ENCODE peak calls at places on chromosomes 7 and 10, in eight cellular contexts. M is left ventricle myocardium inferior, L is upper lobe of left lung, G is A549, S is tibial nerve, Y is HCT116, T is PC-9, O is neural progenitor cell. E is an unnamed sample.

GRCh38 chr7:2864999-2865670 is 21.0 kb upstream of the GNA12 start:
- DNase-seq in Y (peak; percentile 48), O (peak; percentile 79), L (no peak), T (peak; percentile 65), M (peak; percentile 62), S (peak; percentile 60), G (peak; percentile 69), E (peak; percentile 61)

GRCh38 chr10:28633750-28634149 is 43.6 kb upstream of the BAMBI start:
- DNase-seq in M (no peak), Y (no peak), L (no peak), T (no peak), G (peak; percentile 36), O (no peak), S (no peak), E (no peak)

GRCh38 chr7:141541375-141541774 is 9.8 kb upstream of the AGK start:
- DNase-seq in G (no peak), M (no peak), O (no peak), L (no peak), Y (no peak), T (no peak), S (no peak), E (no peak)

GRCh38 chr10:3783721-3784432 is 1.1 kb downstream of the KLF6 start:
- DNase-seq in T (peak; percentile 95), Y (no peak), L (no peak), S (peak; percentile 61), G (peak; percentile 84), O (peak; percentile 83), M (peak; percentile 80), E (peak; percentile 55)

GRCh38 chr10:16520900-16521299 is 779 bp downstream of the C1QL3 start:
- DNase-seq in O (peak; percentile 67), L (peak; percentile 87), M (peak; percentile 18), T (no peak), G (no peak), Y (no peak), S (no peak), E (no peak)

GRCh38 chr10:61364619-61365018 is 88.6 kb downstream of the TMEM26 start:
- DNase-seq in Y (no peak), G (no peak), T (no peak), S (no peak), L (no peak), O (no peak), M (no peak), E (no peak)

GRCh38 chr7:81402227-81402626 is 367.6 kb downstream of the HGF start:
- DNase-seq in L (no peak), S (no peak), Y (no peak), M (no peak), O (no peak), T (no peak), G (no peak), E (no peak)

GRCh38 chr7:34296663-34297062 is 361.4 kb upstream of the NPSR1 start:
- DNase-seq in T (no peak), Y (no peak), M (no peak), G (no peak), S (no peak), L (no peak), O (no peak), E (no peak)

GRCh38 chr10:104314591-104315485 is 23.4 kb downstream of the ITPRIP start:
- DNase-seq in O (no peak), G (no peak), M (no peak), S (peak; percentile 12), L (peak; percentile 79), Y (no peak), T (no peak), E (no peak)

GRCh38 chr10:36494386-36494785 is 631.0 kb upstream of the ANKRD30A start:
- DNase-seq in Y (no peak), T (no peak), S (no peak), O (no peak), L (no peak), M (no peak), G (peak; percentile 51), E (no peak)

GRCh38 chr10:102410427-102411073 is 8.0 kb downstream of the PSD start:
- DNase-seq in G (no peak), O (peak; percentile 60), S (no peak), Y (no peak), T (no peak), L (peak; percentile 83), M (no peak), E (peak; percentile 45)

GRCh38 chr10:34869128-34869836 is 54.2 kb upstream of the PARD3 start:
- DNase-seq in Y (no peak), T (no peak), L (no peak), S (no peak), M (no peak), O (no peak), G (no peak), E (no peak)

GRCh38 chr7:17497549-17498193 is 199.2 kb downstream of the AHR start:
- DNase-seq in M (no peak), S (no peak), Y (no peak), G (no peak), O (no peak), T (no peak), L (no peak), E (no peak)

GRCh38 chr10:131739201-131739600 is 161.6 kb upstream of the PPP2R2D start:
- DNase-seq in O (no peak), Y (no peak), T (no peak), S (no peak), M (no peak), G (no peak), L (no peak), E (no peak)

GRCh38 chr10:51468424-51468823 is 231.0 kb downstream of the CSTF2T start:
- DNase-seq in S (no peak), L (no peak), M (no peak), G (no peak), Y (no peak), T (peak; percentile 38), O (no peak), E (no peak)

GRCh38 chr10:101166430-101166829 is 35.3 kb downstream of the TLX1 start:
- DNase-seq in S (no peak), O (no peak), M (no peak), Y (no peak), L (no peak), T (no peak), G (no peak), E (no peak)

GRCh38 chr10:130871406-130871805 is 440.1 kb downstream of the TCERG1L start:
- DNase-seq in M (no peak), T (no peak), L (no peak), S (no peak), O (no peak), G (no peak), Y (no peak), E (peak; percentile 13)

GRCh38 chr10:132371641-132372081 is 25.3 kb upstream of the PWWP2B start:
- DNase-seq in S (no peak), T (no peak), O (no peak), G (no peak), L (no peak), M (no peak), Y (peak; percentile 15), E (no peak)

GRCh38 chr7:157522954-157523353 is 186.2 kb downstream of the DNAJB6 start:
- DNase-seq in S (no peak), G (no peak), Y (no peak), L (no peak), T (no peak), O (no peak), M (no peak), E (no peak)

GRCh38 chr10:101856626-101857025 is 13.0 kb upstream of the KCNIP2 start:
- DNase-seq in G (no peak), L (no peak), T (no peak), S (no peak), Y (no peak), M (no peak), O (no peak), E (no peak)

GRCh38 chr10:114499630-114500190 is 95.4 kb upstream of the AFAP1L2 start:
- DNase-seq in T (peak; percentile 89), G (no peak), S (no peak), O (no peak), Y (no peak), L (no peak), M (no peak), E (no peak)

GRCh38 chr10:123007558-123008378 is 827 bp downstream of the IKZF5 start:
- DNase-seq in L (no peak), O (peak; percentile 62), T (peak; percentile 52), M (no peak), S (no peak), Y (peak; percentile 43), G (peak; percentile 62), E (peak; percentile 54)

GRCh38 chr7:11155883-11156282 is 182.2 kb downstream of the PHF14 start:
- DNase-seq in O (no peak), L (no peak), M (no peak), G (no peak), T (no peak), Y (no peak), S (no peak), E (no peak)

GRCh38 chr10:50063100-50063499 is 4.7 kb upstream of the WASHC2A start:
- DNase-seq in T (no peak), G (no peak), L (no peak), Y (no peak), M (no peak), S (no peak), O (peak; percentile 40), E (no peak)
- TF ChIP-seq CTCF in T (no peak), G (peak; percentile 19), L (no peak), Y (no peak), M (no peak), S (no peak), O (peak; percentile 26), E (no peak)

DNA sequence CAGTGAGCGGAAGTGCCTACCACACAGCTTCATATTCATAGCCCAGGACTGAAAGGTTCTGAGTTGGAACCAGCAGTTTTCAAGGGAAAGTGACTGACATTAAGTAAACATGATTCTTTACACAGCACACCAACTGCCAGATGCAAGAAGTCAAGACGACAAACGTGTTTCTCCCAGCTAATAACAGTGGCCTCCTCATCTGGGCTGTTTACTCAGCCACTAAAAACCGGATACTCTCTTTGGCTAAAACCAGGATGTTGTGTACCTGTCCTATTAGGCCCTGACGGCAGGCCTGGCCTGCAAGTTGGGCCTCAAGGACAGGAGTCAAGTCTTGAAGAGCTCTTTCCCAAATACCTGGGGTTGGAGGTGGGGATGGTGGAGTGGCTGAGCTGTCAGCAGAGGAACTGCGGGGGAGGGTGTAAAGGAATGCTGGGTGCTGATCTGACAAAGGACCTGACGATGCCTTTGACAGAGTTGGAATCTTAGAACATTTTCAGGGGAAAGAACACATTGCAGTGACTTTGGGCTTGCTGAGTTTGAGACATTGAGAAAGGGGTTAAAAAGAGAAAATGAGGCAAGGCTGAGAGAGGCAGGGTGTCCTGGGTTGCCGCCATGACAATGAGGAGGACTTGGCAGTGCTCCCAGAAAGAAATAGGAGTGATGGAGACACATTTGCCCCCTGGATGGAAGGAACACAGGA is 57.7 kb downstream of the STEAP1B start:
- DNase-seq in G (no peak), T (no peak), M (no peak), O (no peak), Y (no peak), L (no peak), S (no peak), E (no peak)
- H3K4me1 ChIP-seq in G (no peaks in the 10 kb centered on the region), T (peaks cover 20% of the 10 kb centered on the region), M (peaks cover 36% of the 10 kb centered on the region), O (peaks cover 8% of the 10 kb centered on the region), Y (no peaks in the 10 kb centered on the region), L (peaks cover 32% of the 10 kb centered on the region), S (peaks cover 27% of the 10 kb centered on the region), E (peaks cover 5% of the 10 kb centered on the region)

GRCh38 chr10:78215645-78216044 is 182.0 kb downstream of the RPS24 start:
- DNase-seq in G (no peak), T (no peak), M (peak; percentile 83), S (peak; percentile 53), Y (no peak), O (no peak), L (peak; percentile 15), E (no peak)
- H3K27ac ChIP-seq in G (no peak overlapping the region), T (no peak overlapping the region), M (peak overlapping the region; percentile 88), S (no peak overlapping the region), Y (no peak overlapping the region), O (no peak overlapping the region), L (no peak overlapping the region), E (no peak overlapping the region)

GRCh38 chr10:121188005-121188404 is 336.8 kb downstream of the WDR11 start:
- DNase-seq in L (no peak), S (peak; percentile 19), G (no peak), O (peak; percentile 52), T (no peak), M (no peak), Y (no peak), E (no peak)
- TF ChIP-seq CTCF in L (no peak), S (no peak), G (no peak), O (peak; percentile 24), T (no peak), M (no peak), Y (peak; percentile 28), E (no peak)